ENCODE peak calls at places on chromosomes 6 and 20, in four cellular contexts. Q is transverse colon, X is WERI-Rb-1, I is heart right ventricle. N is an unnamed sample.

GRCh38 chr6:148868314-148868713 is 121.5 kb downstream of the UST start:
- DNase-seq in X (no peak), Q (no peak), I (no peak), N (no peak)

GRCh38 chr20:45950330-45950646 is 15.8 kb downstream of the PCIF1 start:
- DNase-seq in X (no peak), I (no peak), Q (no peak), N (no peak)

GRCh38 chr20:45798935-45799642 is 7.3 kb downstream of the DNTTIP1 start:
- DNase-seq in X (peak), I (no peak), Q (peak), N (peak)

GRCh38 chr6:64538760-64539159 is 903.2 kb downstream of the PHF3 start:
- DNase-seq in X (no peak), Q (no peak), I (no peak), N (no peak)

GRCh38 chr20:9202440-9203080 is 133.7 kb downstream of the PLCB4 start:
- DNase-seq in I (no peak), Q (no peak), X (no peak), N (no peak)

GRCh38 chr6:15628499-15629131 is 34.2 kb downstream of the DTNBP1 start:
- DNase-seq in Q (no peak), I (no peak), X (peak), N (no peak)

GRCh38 chr20:64029293-64030117 is 6.5 kb upstream of the C20orf204 start:
- DNase-seq in I (no peak), X (no peak), Q (no peak), N (no peak)

GRCh38 chr6:93017213-93017612 is 402.1 kb downstream of the EPHA7 start:
- DNase-seq in I (no peak), X (peak), Q (no peak), N (peak)

GRCh38 chr6:1027109-1027794 is 284.6 kb upstream of the FOXQ1 start:
- DNase-seq in X (no peak), I (no peak), Q (no peak), N (no peak)

GRCh38 chr20:63587781-63588591 is 13.9 kb upstream of the HELZ2 start:
- DNase-seq in Q (no peak), X (peak), I (no peak), N (no peak)

GRCh38 chr6:105022416-105022815 is 65.5 kb downstream of the LIN28B start:
- DNase-seq in I (no peak), Q (no peak), X (no peak), N (no peak)

GRCh38 chr20:56788041-56788670 is 159.1 kb downstream of the TFAP2C start:
- DNase-seq in I (no peak), X (no peak), Q (peak), N (no peak)

GRCh38 chr6:30896541-30896940 is 11.5 kb upstream of the GTF2H4 start:
- DNase-seq in Q (no peak), X (no peak), I (no peak), N (no peak)

GRCh38 chr20:36574278-36575065 is 1.1 kb downstream of the TGIF2 start:
- DNase-seq in Q (peak), I (peak), X (peak), N (peak)

GRCh38 chr20:37728635-37728983 is 34.8 kb downstream of the CTNNBL1 start:
- DNase-seq in X (no peak), I (no peak), Q (no peak), N (no peak)
- H3K27ac ChIP-seq in X (no peak), I (peak), Q (peak), N (peak)

GRCh38 chr6:21967282-21967681 is 329.6 kb downstream of the PRL start:
- DNase-seq in I (no peak), Q (no peak), X (peak), N (no peak)

GRCh38 chr6:21971540-21971939 is 325.3 kb downstream of the PRL start:
- DNase-seq in X (peak), Q (no peak), I (no peak), N (no peak)

GRCh38 chr6:21965953-21966539 is 330.8 kb downstream of the PRL start:
- DNase-seq in Q (no peak), X (no peak), I (no peak), N (no peak)

GRCh38 chr6:21970560-21970959 is 326.3 kb downstream of the PRL start:
- DNase-seq in I (no peak), X (no peak), Q (no peak), N (no peak)

GRCh38 chr6:21969192-21969591 is 327.6 kb downstream of the PRL start:
- DNase-seq in Q (no peak), I (no peak), X (no peak), N (no peak)
- H3K27ac ChIP-seq in Q (no peak), I (no peak), X (no peak), N (no peak)

GRCh38 chr6:94424692-94425091 is 1005.3 kb upstream of the EPHA7 start:
- DNase-seq in I (no peak), Q (no peak), X (no peak), N (no peak)
- H3K27ac ChIP-seq in I (no peak), Q (no peak), X (no peak), N (no peak)

DNA sequence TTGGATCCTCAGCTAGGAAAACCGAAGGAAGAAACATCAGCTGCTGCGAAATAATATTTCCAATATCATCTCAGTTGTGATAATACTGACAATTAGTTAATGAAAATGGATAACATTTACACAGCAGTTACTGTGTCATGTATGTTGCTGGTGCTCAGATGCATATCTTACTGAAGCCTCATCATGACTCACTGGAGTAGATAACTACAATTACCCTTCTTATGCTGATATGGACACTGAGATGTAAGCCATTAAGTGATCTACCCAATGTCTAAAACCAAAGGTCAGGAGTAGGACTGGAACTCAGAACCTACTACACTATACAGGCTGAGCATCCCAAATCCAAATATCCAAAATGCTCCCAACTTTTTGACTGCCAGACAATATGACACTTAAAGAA is 54.7 kb upstream of the LYRM2 start:
- DNase-seq in Q (no peak), I (no peak), X (no peak), N (no peak)
- H3K27ac ChIP-seq in Q (no peak), I (no peak), X (no peak), N (no peak)

DNA sequence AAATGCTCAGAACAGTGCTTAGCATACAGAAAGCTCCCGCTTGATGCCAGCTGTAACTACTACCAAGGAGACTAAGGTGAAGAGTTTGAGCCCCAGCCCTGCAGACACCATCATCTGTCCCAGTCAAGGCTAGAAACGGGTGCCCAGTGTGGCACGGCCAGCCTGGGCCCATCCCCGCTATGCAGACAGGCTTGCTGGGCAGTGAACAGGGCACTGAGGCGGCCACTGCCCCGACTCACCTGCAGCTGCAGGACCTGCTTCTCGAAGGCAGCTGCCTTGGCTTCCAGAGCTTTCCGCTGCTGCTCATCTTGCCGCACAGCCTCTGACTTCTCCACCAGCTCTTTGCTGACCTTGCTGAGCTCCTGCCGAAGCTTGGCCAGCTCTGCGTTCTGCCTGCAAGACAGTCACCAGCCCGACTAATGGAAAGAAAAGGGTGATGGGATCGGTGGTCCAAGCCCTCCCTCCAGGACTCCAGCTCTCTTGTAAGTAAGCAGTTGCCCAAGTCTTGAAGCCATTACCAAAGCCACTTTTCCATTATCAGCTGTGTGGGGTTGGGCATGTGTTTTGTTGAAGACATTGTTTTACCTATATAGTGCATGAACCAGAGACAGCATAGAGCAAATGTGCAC is 48.7 kb downstream of the RRBP1 start:
- DNase-seq in I (no peak), Q (no peak), X (no peak), N (no peak)
- H3K27ac ChIP-seq in I (no peak), Q (no peak), X (no peak), N (no peak)

GRCh38 chr20:47748851-47749250 is 36.4 kb downstream of the SULF2 start:
- DNase-seq in Q (no peak), I (no peak), X (no peak), N (no peak)
- H3K27ac ChIP-seq in Q (no peak), I (peak), X (peak), N (no peak)

GRCh38 chr6:134549854-134550253 is 231.9 kb upstream of the SGK1 start:
- DNase-seq in Q (no peak), X (no peak), I (no peak), N (no peak)
- H3K27ac ChIP-seq in Q (no peak), X (no peak), I (peak), N (no peak)

DNA sequence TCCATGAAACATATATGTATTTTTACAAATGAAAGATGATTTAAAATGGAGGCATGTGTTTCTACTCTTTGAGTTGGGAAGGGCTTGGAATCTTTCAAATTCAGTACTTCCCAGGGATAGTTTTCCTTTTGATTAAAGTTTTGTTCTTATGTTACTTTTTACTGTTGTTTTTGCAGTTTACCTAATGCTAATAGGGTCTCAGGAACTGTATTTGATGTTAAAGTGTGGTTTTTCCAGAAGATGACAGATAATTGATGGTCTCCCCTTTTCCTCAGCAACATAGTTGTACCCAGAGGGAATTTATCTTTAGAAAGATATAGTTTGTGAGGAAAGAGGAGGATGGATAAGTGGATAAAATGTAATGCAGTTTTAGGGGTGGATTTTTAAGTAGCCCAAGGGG is 42.1 kb downstream of the GNAS start:
- DNase-seq in I (no peak), X (no peak), Q (no peak), N (no peak)
- H3K27ac ChIP-seq in I (peak), X (no peak), Q (peak), N (no peak)

GRCh38 chr6:40701352-40702007 is 114.3 kb upstream of the LRFN2 start:
- DNase-seq in Q (no peak), I (no peak), X (no peak), N (no peak)
- H3K27ac ChIP-seq in Q (no peak), I (no peak), X (no peak), N (no peak)

DNA sequence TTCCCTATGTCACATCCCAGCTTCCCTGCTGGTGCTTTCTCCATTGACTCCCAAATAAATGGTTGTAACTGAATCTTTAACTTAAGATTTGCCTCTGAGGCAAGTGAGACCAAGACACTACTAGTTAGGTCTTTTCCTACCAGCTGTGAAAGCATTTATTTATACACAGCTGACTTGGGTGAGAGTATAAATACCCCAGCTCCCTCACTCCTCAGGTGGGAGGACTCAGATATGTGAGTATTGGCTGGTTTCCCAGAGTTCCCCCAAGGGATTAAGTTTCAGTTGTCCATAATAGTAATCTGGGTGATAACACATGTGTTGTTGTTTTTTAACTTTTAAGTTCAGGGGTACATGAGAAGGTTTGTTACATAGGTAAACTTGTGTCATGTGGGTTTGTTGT is 49.8 kb downstream of the CFAP61 start:
- DNase-seq in X (no peak), I (no peak), Q (no peak), N (no peak)
- H3K27ac ChIP-seq in X (no peak), I (peak), Q (no peak), N (no peak)

N was measured in endodermal cell.